ENCODE peak calls at places on chromosomes 11 and 22, in eight cellular contexts. F is K562, Z is A549, B is HCT116, S is gastrocnemius medialis, A is tibial nerve, P is endothelial cell of umbilical vein, V is sigmoid colon. G is an unnamed sample. For H3K4me1, the result is how much of the 10 kb centered on the place peaks cover.

GRCh38 chr11:83349371-83349770 is 63.2 kb upstream of the CCDC90B start:
- DNase-seq in Z (no peak), B (no peak), P (no peak), S (no peak), V (no peak), F (no peak), A (no peak), G (no peak)

GRCh38 chr11:132901638-132902610 is 630.4 kb downstream of the OPCML start:
- DNase-seq in V (no peak), P (no peak), A (no peak), S (no peak), B (no peak), Z (no peak), F (no peak), G (no peak)

GRCh38 chr11:119115484-119116234 is 5.7 kb upstream of the HINFP start:
- DNase-seq in P (no peak), B (no peak), V (no peak), Z (no peak), S (peak), A (peak), F (no peak), G (peak)

GRCh38 chr11:108857382-108857781 is 192.5 kb downstream of the DDX10 start:
- DNase-seq in V (no peak), B (no peak), A (no peak), Z (no peak), S (no peak), F (no peak), P (peak), G (no peak)

GRCh38 chr11:74663315-74663714 is 67.9 kb downstream of the CHRDL2 start:
- DNase-seq in S (no peak), B (no peak), F (no peak), Z (no peak), A (no peak), P (no peak), V (no peak), G (no peak)

GRCh38 chr11:43359432-43359818 is 705 bp downstream of the TTC17 start:
- DNase-seq in B (no peak), V (no peak), P (peak), A (no peak), S (peak), Z (peak), F (no peak), G (no peak)

GRCh38 chr11:75346912-75347647 is 4.4 kb downstream of the ARRB1 start:
- DNase-seq in P (peak), A (no peak), Z (no peak), S (peak), F (no peak), B (no peak), V (peak), G (no peak)

GRCh38 chr11:88631497-88631896 is 294.0 kb upstream of the CTSC start:
- DNase-seq in F (no peak), P (no peak), V (no peak), A (no peak), B (peak), Z (no peak), S (no peak), G (no peak)

GRCh38 chr11:35182317-35182939 is 43.5 kb downstream of the CD44 start:
- DNase-seq in V (no peak), F (no peak), A (no peak), S (no peak), P (no peak), Z (no peak), B (no peak), G (no peak)

GRCh38 chr11:63683133-63683991 is 2.1 kb downstream of the RTN3 start:
- DNase-seq in F (no peak), Z (no peak), P (peak), V (no peak), B (no peak), A (no peak), S (no peak), G (no peak)

GRCh38 chr11:69985654-69986420 is 92.3 kb upstream of the ANO1 start:
- DNase-seq in V (no peak), P (no peak), B (no peak), Z (no peak), S (no peak), F (peak), A (no peak), G (peak)

GRCh38 chr11:13776134-13776815 is 107.8 kb downstream of the FAR1 start:
- DNase-seq in Z (no peak), V (no peak), S (no peak), B (peak), P (no peak), A (no peak), F (no peak), G (no peak)

GRCh38 chr11:129265125-129265788 is 73.1 kb upstream of the ARHGAP32 start:
- DNase-seq in F (no peak), V (no peak), Z (no peak), S (no peak), B (no peak), P (no peak), A (no peak), G (no peak)

GRCh38 chr11:114914231-114915005 is 236.1 kb downstream of the NXPE2 start:
- DNase-seq in A (no peak), Z (no peak), F (no peak), V (no peak), S (no peak), B (no peak), P (no peak), G (no peak)

GRCh38 chr11:114915871-114916270 is 237.5 kb downstream of the NXPE2 start:
- DNase-seq in P (no peak), V (no peak), B (no peak), F (no peak), S (no peak), A (no peak), Z (no peak), G (no peak)

GRCh38 chr11:114916406-114916805 is 238.1 kb downstream of the NXPE2 start:
- DNase-seq in Z (no peak), P (no peak), S (no peak), F (no peak), B (no peak), A (no peak), V (no peak), G (no peak)

GRCh38 chr11:114909866-114910265 is 231.5 kb downstream of the NXPE2 start:
- DNase-seq in P (no peak), A (no peak), V (no peak), S (no peak), B (no peak), Z (no peak), F (no peak), G (no peak)

DNA sequence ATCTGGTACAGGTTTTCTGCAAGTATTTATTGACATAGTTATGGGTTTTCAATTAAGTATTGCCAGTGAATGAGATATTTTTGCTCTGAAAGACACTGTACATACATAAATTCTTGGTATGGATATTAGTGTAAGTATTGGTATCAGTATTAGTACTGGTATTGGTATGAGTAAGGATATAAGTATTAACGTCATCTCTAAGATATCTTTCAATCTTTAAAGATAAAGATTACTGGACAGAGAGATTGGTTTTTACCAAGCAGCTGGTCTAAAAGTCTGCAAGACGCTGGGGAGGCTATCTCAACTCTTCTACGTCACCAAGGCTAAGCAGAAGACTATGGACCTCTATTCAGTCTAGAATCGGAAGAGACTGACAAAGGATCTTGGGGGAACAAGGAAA is 234.5 kb downstream of the NXPE2 start:
- DNase-seq in Z (no peak), S (no peak), V (no peak), B (no peak), P (no peak), F (no peak), A (no peak), G (no peak)
- TF ChIP-seq POLR2A in Z (no peak), S (no peak), V (no peak), B (no peak), P (no peak), F (no peak), A (no peak), G (no peak)

GRCh38 chr11:95544095-95544795 is 245.3 kb downstream of the FAM76B start:
- DNase-seq in V (no peak), A (no peak), P (no peak), S (no peak), Z (no peak), F (no peak), B (no peak), G (no peak)

GRCh38 chr11:95545116-95545875 is 244.3 kb downstream of the FAM76B start:
- DNase-seq in A (no peak), F (peak), S (no peak), B (peak), P (no peak), V (no peak), Z (no peak), G (no peak)

GRCh38 chr11:95547186-95547585 is 242.4 kb downstream of the FAM76B start:
- DNase-seq in P (no peak), B (no peak), Z (no peak), F (no peak), V (no peak), S (no peak), A (no peak), G (no peak)

GRCh38 chr11:95542868-95543551 is 246.6 kb downstream of the FAM76B start:
- DNase-seq in B (no peak), F (peak), P (no peak), S (no peak), Z (no peak), V (no peak), A (no peak), G (no peak)

GRCh38 chr11:95541715-95542114 is 247.9 kb downstream of the FAM76B start:
- DNase-seq in Z (no peak), A (no peak), F (no peak), S (no peak), B (no peak), P (no peak), V (no peak), G (no peak)
- H3K4me1 ChIP-seq in Z (under half), A (under half), F (under half), S (under half), B (under half), P (under half), V (under half), G (under half)

GRCh38 chr22:36331306-36331911 is 56.4 kb downstream of the MYH9 start:
- DNase-seq in B (peak), V (peak), S (peak), A (no peak), Z (peak), P (peak), F (peak), G (peak)

GRCh38 chr22:36329217-36330078 is 58.3 kb downstream of the MYH9 start:
- DNase-seq in P (peak), V (no peak), Z (peak), F (peak), A (no peak), B (peak), S (no peak), G (peak)

GRCh38 chr22:36330127-36330526 is 57.6 kb downstream of the MYH9 start:
- DNase-seq in P (no peak), Z (no peak), F (no peak), B (no peak), A (no peak), S (no peak), V (no peak), G (no peak)

GRCh38 chr22:36331912-36332622 is 55.7 kb downstream of the MYH9 start:
- DNase-seq in S (peak), Z (peak), F (no peak), A (peak), V (peak), B (no peak), P (peak), G (peak)

DNA sequence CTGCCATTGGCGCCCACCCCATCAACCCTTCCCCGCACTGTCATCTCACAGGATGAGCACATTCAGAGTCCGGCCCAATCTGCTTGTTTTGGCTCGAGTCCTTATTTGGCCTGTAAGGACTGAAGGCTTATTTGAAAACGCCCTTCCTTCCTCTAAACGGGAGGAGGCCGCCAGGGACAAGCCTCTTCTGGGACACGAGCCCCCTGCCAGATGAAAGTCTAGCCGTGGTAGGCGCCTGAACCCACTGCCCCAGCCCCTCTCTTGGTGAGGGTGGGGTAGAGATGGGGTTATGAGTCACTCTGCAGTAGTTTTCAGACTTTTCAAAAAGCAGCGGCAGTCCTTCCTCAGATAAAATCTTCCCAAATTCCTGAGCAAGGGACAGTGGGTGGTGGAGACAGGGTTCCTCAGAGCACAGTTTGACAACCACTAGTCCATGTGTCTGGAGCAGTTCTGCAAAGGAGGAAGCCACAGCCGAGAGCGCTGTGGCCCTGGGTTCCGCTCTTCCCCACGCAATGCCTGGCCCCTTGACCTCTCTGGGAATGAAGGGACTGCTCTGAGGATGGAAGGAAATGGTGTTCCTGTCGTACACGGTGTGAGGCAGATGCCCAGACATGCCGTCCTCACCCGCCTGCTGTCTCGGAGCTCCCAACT is 57.0 kb downstream of the MYH9 start:
- DNase-seq in F (no peak), A (no peak), V (no peak), S (no peak), Z (no peak), P (peak), B (no peak), G (no peak)
- H3K4me3 ChIP-seq in F (no peak), A (no peak), V (peak), S (peak), Z (no peak), P (no peak), B (no peak), G (no peak)

GRCh38 chr22:39946571-39947407 is 13.4 kb upstream of the TMA7B start:
- DNase-seq in A (no peak), Z (no peak), F (peak), S (no peak), V (no peak), B (no peak), P (peak), G (no peak)
- TF ChIP-seq POLR2A in A (no peak), Z (no peak), F (peak), S (no peak), V (no peak), B (no peak), P (no peak), G (no peak)

GRCh38 chr11:7473702-7474101 is 11.6 kb upstream of the OLFML1 start:
- DNase-seq in Z (no peak), V (no peak), P (no peak), A (no peak), S (peak), B (no peak), F (no peak), G (no peak)
- H3K4me1 ChIP-seq in Z (under half), V (under half), P (under half), A (under half), S (under half), B (under half), F (under half), G (under half)

G was measured in right lobe of liver.